ENCODE peak calls at places on chromosomes 12 and 14, in five cellular contexts. I is GM12878, B is neuronal stem cell, U is GM23248, L is HCT116. K is an unnamed sample.

GRCh38 chr12:94287245-94287628 is 138.9 kb downstream of the PLXNC1 start:
- DNase-seq in I (no peak), L (no peak), U (no peak), B (no peak), K (no peak)

GRCh38 chr12:6843118-6843902 is 2.6 kb downstream of the GNB3 start:
- DNase-seq in U (no peak), L (no peak), B (no peak), I (no peak), K (no peak)

GRCh38 chr12:71664411-71665108 is 459 bp downstream of the THAP2 start:
- DNase-seq in L (no peak), I (no peak), U (peak), B (no peak), K (no peak)

GRCh38 chr12:91273542-91273941 is 90.9 kb upstream of the DCN start:
- DNase-seq in U (no peak), L (no peak), I (no peak), B (no peak), K (no peak)

GRCh38 chr14:31297701-31298344 is 90.2 kb upstream of the HECTD1 start:
- DNase-seq in U (peak), L (no peak), B (no peak), I (no peak), K (peak)

GRCh38 chr12:71748081-71748850 is 6.4 kb upstream of the RAB21 start:
- DNase-seq in L (no peak), I (no peak), B (no peak), U (no peak), K (no peak)

GRCh38 chr14:95353007-95353406 is 33.3 kb upstream of the CLMN start:
- DNase-seq in B (no peak), I (no peak), L (no peak), U (no peak), K (no peak)

GRCh38 chr14:104989951-104990303 is 4.3 kb downstream of the CLBA1 start:
- DNase-seq in L (no peak), B (no peak), I (no peak), U (no peak), K (no peak)

GRCh38 chr12:41706376-41706775 is 438.3 kb downstream of the GXYLT1 start:
- DNase-seq in L (no peak), I (no peak), B (no peak), U (no peak), K (no peak)

GRCh38 chr14:100067971-100068959 is 3.0 kb downstream of the EVL start:
- DNase-seq in I (peak), L (peak), B (no peak), U (peak), K (no peak)

GRCh38 chr12:26863515-26863914 is 30.5 kb upstream of the ITPR2 start:
- DNase-seq in L (peak), U (peak), B (no peak), I (no peak), K (peak)

GRCh38 chr14:61511558-61511924 is 183.8 kb upstream of the HIF1A start:
- DNase-seq in I (no peak), B (no peak), U (no peak), L (no peak), K (no peak)

GRCh38 chr12:45655186-45655585 is 74.3 kb upstream of the ARID2 start:
- DNase-seq in I (no peak), U (no peak), B (no peak), L (no peak), K (no peak)

GRCh38 chr12:93868771-93869170 is 191.6 kb downstream of the CRADD start:
- DNase-seq in I (no peak), B (no peak), U (peak), L (no peak), K (no peak)

GRCh38 chr14:61671086-61671485 is 24.2 kb upstream of the HIF1A start:
- DNase-seq in I (no peak), B (no peak), L (no peak), U (no peak), K (peak)

GRCh38 chr12:60042835-60043234 is 447.0 kb downstream of the SLC16A7 start:
- DNase-seq in B (no peak), U (no peak), L (no peak), I (no peak), K (no peak)

GRCh38 chr12:42090899-42091298 is 53.8 kb downstream of the GXYLT1 start:
- DNase-seq in I (no peak), U (peak), L (no peak), B (no peak), K (no peak)

GRCh38 chr12:75876843-75877587 is 154.6 kb downstream of the PHLDA1 start:
- DNase-seq in U (no peak), L (no peak), B (no peak), I (no peak), K (no peak)

GRCh38 chr12:75545636-75546035 is 34.2 kb upstream of the KRR1 start:
- DNase-seq in B (no peak), I (no peak), L (no peak), U (no peak), K (no peak)

GRCh38 chr14:99672506-99673327 is 11.4 kb upstream of the CYP46A1 start:
- DNase-seq in L (no peak), I (no peak), B (no peak), U (no peak), K (peak)

GRCh38 chr12:16605666-16606116 is 271 bp downstream of the LMO3 start:
- DNase-seq in L (no peak), I (no peak), U (peak), B (no peak), K (peak)

GRCh38 chr14:64671591-64671990 is 32.6 kb upstream of the PLEKHG3 start:
- DNase-seq in L (peak), I (no peak), U (peak), B (peak), K (peak)

GRCh38 chr12:79938843-79939242 is 3.9 kb upstream of the PPP1R12A start:
- DNase-seq in I (no peak), B (no peak), U (no peak), L (no peak), K (no peak)

GRCh38 chr12:39587247-39587646 is 32.4 kb downstream of the ABCD2 start:
- DNase-seq in B (no peak), U (no peak), L (peak), I (no peak), K (peak)

GRCh38 chr12:29286081-29286800 is 94.7 kb downstream of the ERGIC2 start:
- DNase-seq in I (no peak), U (peak), L (no peak), B (no peak), K (no peak)

GRCh38 chr12:52190860-52191729 is 719 bp downstream of the KRT80 start:
- DNase-seq in L (no peak), I (no peak), B (no peak), U (peak), K (no peak)

GRCh38 chr12:6961278-6961694 is 9.2 kb downstream of the PHB2 start:
- DNase-seq in L (no peak), B (no peak), U (peak), I (no peak), K (peak)

GRCh38 chr12:124184456-124184855 is 110.4 kb upstream of the RFLNA start:
- DNase-seq in U (no peak), B (no peak), I (no peak), L (no peak), K (no peak)

GRCh38 chr14:43568022-43568421 is 939.1 kb downstream of the FSCB start:
- DNase-seq in I (no peak), L (no peak), B (no peak), U (no peak), K (no peak)

GRCh38 chr12:66144796-66145754 is 14.5 kb upstream of the LLPH start:
- DNase-seq in U (peak), L (peak), B (peak), I (no peak), K (peak)

GRCh38 chr14:89628521-89628920 is 211.5 kb upstream of the FOXN3 start:
- DNase-seq in U (no peak), L (no peak), I (no peak), B (no peak), K (no peak)

GRCh38 chr12:48126953-48127630 is 7.9 kb downstream of the PFKM start:
- DNase-seq in B (no peak), L (no peak), U (no peak), I (no peak), K (peak)

GRCh38 chr14:73833024-73833423 is 18.6 kb upstream of the PTGR2 start:
- DNase-seq in B (no peak), L (no peak), U (peak), I (no peak), K (no peak)

GRCh38 chr14:73829526-73830431 is 21.9 kb upstream of the PTGR2 start:
- DNase-seq in L (no peak), B (no peak), I (peak), U (peak), K (no peak)

GRCh38 chr14:73834258-73834620 is 17.4 kb upstream of the PTGR2 start:
- DNase-seq in I (no peak), B (no peak), L (no peak), U (no peak), K (no peak)

GRCh38 chr14:73833530-73834257 is 17.9 kb upstream of the PTGR2 start:
- DNase-seq in U (peak), L (no peak), I (no peak), B (no peak), K (no peak)
- H3K4me2 ChIP-seq in U (peak), L (no peak), I (no peak), B (no peak), K (no peak)

GRCh38 chr12:121465921-121466799 is 66.2 kb downstream of the RNF34 start:
- DNase-seq in B (no peak), L (no peak), I (no peak), U (peak), K (no peak)

GRCh38 chr12:121466800-121467637 is 67.1 kb downstream of the RNF34 start:
- DNase-seq in I (peak), B (peak), L (peak), U (peak), K (peak)

GRCh38 chr12:121467638-121468403 is 67.9 kb downstream of the RNF34 start:
- DNase-seq in U (peak), I (no peak), L (no peak), B (peak), K (no peak)

GRCh38 chr12:121472150-121472905 is 72.4 kb downstream of the RNF34 start:
- DNase-seq in U (no peak), I (no peak), L (no peak), B (no peak), K (no peak)

GRCh38 chr12:121468451-121468850 is 68.5 kb downstream of the RNF34 start:
- DNase-seq in L (no peak), I (no peak), B (no peak), U (peak), K (no peak)
- H3K9ac ChIP-seq in L (no peak), I (no peak), B (no peak), U (no peak), K (no peak)

GRCh38 chr14:35340616-35341453 is 48.7 kb downstream of the PSMA6 start:
- DNase-seq in I (no peak), U (no peak), L (no peak), B (no peak), K (no peak)
- H3K4me2 ChIP-seq in I (no peak), U (no peak), L (peak), B (no peak), K (no peak)

GRCh38 chr14:101458536-101459391 is 102.5 kb upstream of the DIO3 start:
- DNase-seq in U (no peak), L (no peak), I (no peak), B (peak), K (no peak)

GRCh38 chr14:101457936-101458535 is 103.3 kb upstream of the DIO3 start:
- DNase-seq in B (peak), I (no peak), L (no peak), U (no peak), K (no peak)

GRCh38 chr14:101460986-101461750 is 100.1 kb upstream of the DIO3 start:
- DNase-seq in L (no peak), U (no peak), B (no peak), I (no peak), K (no peak)

GRCh38 chr14:101460521-101460920 is 100.8 kb upstream of the DIO3 start:
- DNase-seq in L (no peak), U (no peak), B (no peak), I (no peak), K (no peak)

GRCh38 chr14:101459392-101459900 is 101.8 kb upstream of the DIO3 start:
- DNase-seq in U (no peak), I (no peak), B (peak), L (no peak), K (no peak)
- H3K9ac ChIP-seq in U (no peak), I (no peak), B (no peak), L (no peak), K (no peak)